ENCODE peak calls at places on chromosomes 1 and 21, in six cellular contexts. S is spleen, W is adrenal gland, I is heart left ventricle, H is transverse colon, J is HCT116. E is an unnamed sample.

GRCh38 chr21:32381571-32381970 is 11.2 kb downstream of the URB1 start:
- DNase-seq in I (no peak), H (no peak), S (no peak), W (no peak), J (no peak), E (no peak)

GRCh38 chr1:46757956-46758304 is 39.0 kb upstream of the EFCAB14 start:
- DNase-seq in W (no peak), J (no peak), H (no peak), I (no peak), S (no peak), E (no peak)

GRCh38 chr1:49333946-49334345 is 557.3 kb upstream of the BEND5 start:
- DNase-seq in S (no peak), J (no peak), W (no peak), I (no peak), H (no peak), E (no peak)

GRCh38 chr1:29540801-29541357 is 304.6 kb downstream of the PTPRU start:
- DNase-seq in H (no peak), J (no peak), S (peak), I (no peak), W (no peak), E (no peak)

GRCh38 chr1:4652631-4653327 is 1.6 kb upstream of the AJAP1 start:
- DNase-seq in H (peak), W (peak), I (peak), J (peak), S (peak), E (no peak)

GRCh38 chr1:164588388-164589341 is 29.7 kb downstream of the PBX1 start:
- DNase-seq in J (no peak), H (peak), I (peak), S (no peak), W (peak), E (no peak)

GRCh38 chr21:43608225-43608624 is 51.1 kb downstream of the HSF2BP start:
- DNase-seq in H (no peak), J (no peak), I (no peak), W (no peak), S (no peak), E (no peak)

GRCh38 chr1:114122891-114123621 is 30.6 kb downstream of the SYT6 start:
- DNase-seq in W (no peak), I (no peak), J (no peak), S (peak), H (no peak), E (no peak)

GRCh38 chr1:111497592-111497991 is 5.8 kb downstream of the ADORA3 start:
- DNase-seq in S (no peak), W (no peak), I (no peak), H (no peak), J (no peak), E (no peak)

GRCh38 chr21:36909901-36910561 is 56.4 kb downstream of the HLCS start:
- DNase-seq in J (peak), S (no peak), W (no peak), I (no peak), H (no peak), E (no peak)

GRCh38 chr1:37156646-37157045 is 122.3 kb upstream of the GRIK3 start:
- DNase-seq in J (peak), I (no peak), H (no peak), W (no peak), S (no peak), E (no peak)

GRCh38 chr1:37161171-37161570 is 126.9 kb upstream of the GRIK3 start:
- DNase-seq in I (no peak), J (no peak), S (no peak), H (no peak), W (no peak), E (no peak)

GRCh38 chr1:37158113-37158749 is 123.9 kb upstream of the GRIK3 start:
- DNase-seq in I (no peak), W (no peak), S (no peak), J (no peak), H (no peak), E (no peak)

GRCh38 chr1:37159102-37159501 is 124.8 kb upstream of the GRIK3 start:
- DNase-seq in S (no peak), W (no peak), J (peak), I (no peak), H (no peak), E (no peak)

GRCh38 chr1:37157634-37158033 is 123.3 kb upstream of the GRIK3 start:
- DNase-seq in H (no peak), S (no peak), I (no peak), J (no peak), W (no peak), E (no peak)
- H3K4me3 ChIP-seq in H (no peak), S (no peak), I (no peak), J (no peak), W (no peak), E (no peak)

DNA sequence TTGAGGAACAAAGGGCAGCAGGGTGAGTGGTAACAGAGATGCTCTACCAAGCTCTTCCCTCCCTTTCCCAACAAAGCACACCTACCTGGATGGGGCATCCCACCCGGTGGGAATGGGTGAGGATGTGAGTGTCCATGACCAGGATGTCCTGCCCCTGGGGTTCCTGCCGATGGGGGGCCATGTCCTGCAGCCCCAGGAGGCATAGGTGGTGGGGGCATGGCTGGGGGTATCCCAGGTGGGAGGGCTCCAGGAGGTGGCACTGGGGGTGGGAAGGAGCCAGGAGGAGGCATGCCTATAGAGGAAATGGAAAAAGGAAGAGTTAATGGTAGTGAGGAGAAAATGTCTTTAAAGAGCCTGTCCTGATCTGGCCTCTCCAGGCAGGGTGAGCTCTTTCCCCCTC is 1.9 kb downstream of the SF3B4 start:
- DNase-seq in S (no peak), H (no peak), J (no peak), W (no peak), I (no peak), E (no peak)
- H3K4me3 ChIP-seq in S (no peak), H (no peak), J (no peak), W (no peak), I (no peak), E (no peak)

GRCh38 chr1:240691521-240692338 is 79.8 kb upstream of the GREM2 start:
- DNase-seq in W (peak), H (peak), J (no peak), I (no peak), S (no peak), E (peak)
- H3K4me3 ChIP-seq in W (no peak), H (no peak), J (no peak), I (no peak), S (no peak), E (no peak)

GRCh38 chr1:235049217-235049616 is 79.4 kb downstream of the TOMM20 start:
- DNase-seq in W (no peak), I (no peak), S (no peak), J (no peak), H (no peak), E (no peak)
- H3K4me3 ChIP-seq in W (no peak), I (no peak), S (no peak), J (no peak), H (no peak), E (no peak)

GRCh38 chr1:39642796-39643195 is 3.4 kb upstream of the HEYL start:
- DNase-seq in H (no peak), S (no peak), I (peak), J (no peak), W (no peak), E (no peak)

GRCh38 chr1:39637301-39637700 is 2.1 kb downstream of the HEYL start:
- DNase-seq in S (no peak), H (no peak), W (no peak), J (no peak), I (no peak), E (no peak)

GRCh38 chr1:39638965-39639332 is 494 bp downstream of the HEYL start:
- DNase-seq in H (no peak), W (no peak), S (no peak), I (no peak), J (no peak), E (no peak)

GRCh38 chr1:39640861-39641260 is 1.4 kb upstream of the HEYL start:
- DNase-seq in I (no peak), H (no peak), W (no peak), J (no peak), S (no peak), E (no peak)

GRCh38 chr1:39639333-39640130 is at the start of gene HEYL:
- DNase-seq in S (peak), W (peak), H (peak), J (peak), I (peak), E (no peak)
- H3K4me3 ChIP-seq in S (peak), W (no peak), H (peak), J (peak), I (peak), E (peak)

DNA sequence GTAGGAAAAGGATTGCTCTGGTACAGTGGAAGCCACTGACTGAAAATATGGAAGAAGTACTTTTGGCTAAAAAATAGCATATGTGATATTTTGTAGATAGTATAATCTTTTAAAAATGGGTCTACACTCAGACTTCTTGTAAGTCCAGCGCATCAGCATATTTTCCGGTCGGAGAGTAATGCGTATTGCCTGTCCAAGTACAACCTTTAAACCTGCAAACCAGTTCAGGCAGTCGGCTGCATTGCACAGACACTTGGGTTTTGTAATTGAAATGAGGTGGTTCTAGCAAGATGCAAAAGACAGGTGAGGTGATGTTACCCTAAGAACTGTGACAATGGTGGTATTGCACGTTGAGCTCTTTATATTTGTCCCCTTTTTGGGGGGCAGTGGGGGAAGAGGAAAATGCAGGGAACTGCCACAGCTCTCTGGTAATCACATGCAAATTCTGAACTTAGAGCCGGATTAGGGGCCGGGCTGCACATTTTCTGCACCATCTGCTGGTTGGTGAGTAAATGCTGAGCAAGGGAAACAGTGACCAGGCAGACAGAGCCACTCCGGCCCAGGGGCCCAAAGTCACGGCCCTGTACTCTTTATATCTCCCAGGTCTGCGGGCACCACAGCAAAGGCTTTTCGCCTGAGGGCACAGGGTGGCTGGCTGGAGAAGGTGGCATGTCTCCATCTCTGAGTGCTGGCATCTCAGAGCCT is 2.3 kb downstream of the GPR137B start:
- DNase-seq in H (no peak), J (no peak), W (no peak), I (no peak), S (no peak), E (no peak)
- H3K4me3 ChIP-seq in H (no peak), J (no peak), W (no peak), I (no peak), S (peak), E (no peak)

GRCh38 chr1:182589520-182589919 is 464 bp upstream of the RNASEL start:
- DNase-seq in I (no peak), J (no peak), W (no peak), S (no peak), H (no peak), E (no peak)
- H3K4me3 ChIP-seq in I (no peak), J (peak), W (no peak), S (peak), H (peak), E (no peak)

GRCh38 chr1:112954945-112955677 is 885 bp downstream of the SLC16A1 start:
- DNase-seq in J (peak), S (peak), H (peak), I (peak), W (peak), E (peak)

GRCh38 chr1:112956503-112957132 is 622 bp upstream of the SLC16A1 start:
- DNase-seq in H (no peak), I (no peak), W (peak), S (no peak), J (no peak), E (peak)

GRCh38 chr1:112955678-112956502 is at the start of gene SLC16A1:
- DNase-seq in S (peak), H (peak), J (peak), W (peak), I (peak), E (peak)

GRCh38 chr1:112960381-112960780 is 4.4 kb upstream of the SLC16A1 start:
- DNase-seq in I (no peak), J (no peak), H (no peak), W (no peak), S (no peak), E (no peak)

DNA sequence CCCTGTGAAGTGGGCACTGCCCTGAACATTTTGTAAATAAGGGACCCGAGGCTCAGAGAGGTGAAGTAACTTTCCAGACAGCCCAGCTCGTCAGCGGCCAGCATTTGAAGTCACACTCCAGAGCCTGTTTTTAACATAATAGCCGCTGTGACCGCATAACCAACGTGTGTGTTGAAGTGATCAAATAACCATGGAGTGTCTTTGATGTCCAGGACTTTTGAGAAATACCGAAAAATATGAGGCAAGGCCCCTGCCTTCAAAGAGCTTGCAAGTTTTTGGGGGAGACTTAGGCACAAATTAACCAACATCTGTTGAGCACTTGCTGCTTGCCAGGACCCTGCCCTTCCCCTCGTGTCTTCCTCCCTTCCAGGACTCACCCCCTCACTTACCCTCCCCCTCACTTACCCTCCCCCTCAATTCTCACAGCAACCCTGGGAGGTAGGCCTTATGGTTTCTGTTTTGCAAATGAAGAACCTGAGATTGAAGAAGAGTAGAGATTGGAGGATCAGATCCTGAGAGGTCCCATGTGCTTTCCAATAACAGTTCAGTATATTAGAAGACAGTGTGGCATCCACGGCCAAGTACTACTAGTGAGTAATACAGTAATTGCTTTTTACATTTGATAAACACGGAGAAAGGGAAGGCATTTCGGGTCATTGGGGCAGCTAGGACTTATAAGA is 1.3 kb upstream of the SLC16A1 start:
- DNase-seq in H (peak), S (no peak), I (no peak), W (peak), J (peak), E (peak)
- H3K4me3 ChIP-seq in H (peak), S (peak), I (peak), W (no peak), J (peak), E (peak)

E was measured in iPS DF 6.9.